ENCODE peak calls at places on chromosome 3, in six cellular contexts. K, D, E, T, R and G are unnamed samples.

GRCh38 chr3:125681146-125681545 is 85.8 kb upstream of the OSBPL11 start:
- DNase-seq in K (no peak), D (no peak), E (no peak), T (no peak), R (no peak), G (no peak)

GRCh38 chr3:58386966-58387365 is 46.7 kb downstream of the PDHB start:
- DNase-seq in K (peak), D (no peak), E (no peak), T (no peak), R (no peak), G (no peak)

GRCh38 chr3:29619676-29620075 is 338.8 kb downstream of the RBMS3 start:
- DNase-seq in K (no peak), D (no peak), E (no peak), T (no peak), R (no peak), G (no peak)

GRCh38 chr3:10771486-10772225 is 44.4 kb upstream of the SLC6A11 start:
- DNase-seq in K (no peak), D (no peak), E (no peak), T (no peak), R (no peak), G (no peak)

GRCh38 chr3:197031315-197032285 is 2.0 kb upstream of the MELTF start:
- DNase-seq in K (peak), D (no peak), E (no peak), T (no peak), R (no peak), G (no peak)

GRCh38 chr3:138509586-138509985 is 75.2 kb downstream of the ESYT3 start:
- DNase-seq in K (no peak), D (no peak), E (no peak), T (no peak), R (no peak), G (no peak)

GRCh38 chr3:52402101-52402521 is 42.8 kb downstream of the SEMA3G start:
- DNase-seq in K (no peak), D (no peak), E (no peak), T (peak), R (no peak), G (no peak)

GRCh38 chr3:183698760-183699159 is 1.2 kb downstream of the YEATS2 start:
- DNase-seq in K (peak), D (no peak), E (no peak), T (no peak), R (no peak), G (peak)

GRCh38 chr3:154775821-154776548 is 304.1 kb upstream of the MME start:
- DNase-seq in K (no peak), D (no peak), E (no peak), T (no peak), R (no peak), G (no peak)

GRCh38 chr3:144556392-144556791 is 584.8 kb downstream of the DIPK2A start:
- DNase-seq in K (peak), D (no peak), E (no peak), T (no peak), R (no peak), G (no peak)

GRCh38 chr3:52188586-52189404 is 9.2 kb upstream of the ALAS1 start:
- DNase-seq in K (no peak), D (no peak), E (no peak), T (no peak), R (no peak), G (no peak)

GRCh38 chr3:14425574-14426304 is 23.3 kb downstream of the SLC6A6 start:
- DNase-seq in K (no peak), D (peak), E (peak), T (peak), R (no peak), G (peak)

GRCh38 chr3:151890721-151891141 is 17.3 kb downstream of the SUCNR1 start:
- DNase-seq in K (peak), D (no peak), E (no peak), T (no peak), R (peak), G (no peak)